ENCODE peak calls at places on chromosomes 1 and 21, in ten cellular contexts. One of them, this sample, is unnamed.

GRCh38 chr1:235821361-235821981 is 45.2 kb downstream of the LYST start:
- DNase-seq in glutamatergic neuron: no peak
- DNase-seq in thyroid gland: no peak
- DNase-seq in AG04449: peak; percentile 51
- DNase-seq in uterus: no peak
- DNase-seq in heart right ventricle: no peak
- DNase-seq in fibroblast of lung: peak; percentile 70
- DNase-seq in nephron progenitor cell: no peak
- DNase-seq in AG10803: peak; percentile 72
- DNase-seq in PC-3: peak; percentile 58
- DNase-seq in this sample: peak; percentile 91

GRCh38 chr1:32757213-32757895 is 54.8 kb upstream of the SYNC start:
- DNase-seq in glutamatergic neuron: no peak
- DNase-seq in thyroid gland: no peak
- DNase-seq in AG04449: no peak
- DNase-seq in uterus: no peak
- DNase-seq in heart right ventricle: no peak
- DNase-seq in fibroblast of lung: no peak
- DNase-seq in nephron progenitor cell: no peak
- DNase-seq in AG10803: no peak
- DNase-seq in PC-3: no peak
- DNase-seq in this sample: no peak

GRCh38 chr1:184299076-184299790 is 87.6 kb upstream of the C1orf21 start:
- DNase-seq in glutamatergic neuron: peak; percentile 35
- DNase-seq in thyroid gland: no peak
- DNase-seq in AG04449: peak; percentile 87
- DNase-seq in uterus: no peak
- DNase-seq in heart right ventricle: no peak
- DNase-seq in fibroblast of lung: peak; percentile 95
- DNase-seq in nephron progenitor cell: no peak
- DNase-seq in AG10803: peak; percentile 95
- DNase-seq in PC-3: peak; percentile 61
- DNase-seq in this sample: peak; percentile 92

GRCh38 chr1:174965006-174965971 is 34.5 kb upstream of the CACYBP start:
- DNase-seq in glutamatergic neuron: no peak
- DNase-seq in thyroid gland: peak; percentile 12
- DNase-seq in AG04449: no peak
- DNase-seq in uterus: no peak
- DNase-seq in heart right ventricle: no peak
- DNase-seq in fibroblast of lung: no peak
- DNase-seq in nephron progenitor cell: no peak
- DNase-seq in AG10803: peak; percentile 56
- DNase-seq in PC-3: no peak
- DNase-seq in this sample: no peak

GRCh38 chr1:3611170-3612019 is at the start of gene MEGF6:
- DNase-seq in glutamatergic neuron: peak; percentile 91
- DNase-seq in thyroid gland: peak; percentile 53
- DNase-seq in AG04449: no peak
- DNase-seq in uterus: peak; percentile 70
- DNase-seq in heart right ventricle: peak; percentile 53
- DNase-seq in fibroblast of lung: peak; percentile 29
- DNase-seq in nephron progenitor cell: peak; percentile 99
- DNase-seq in AG10803: no peak
- DNase-seq in PC-3: peak; percentile 75
- DNase-seq in this sample: no peak

GRCh38 chr21:27388835-27389234 is 421.9 kb upstream of the ADAMTS5 start:
- DNase-seq in glutamatergic neuron: no peak
- DNase-seq in thyroid gland: no peak
- DNase-seq in AG04449: no peak
- DNase-seq in uterus: no peak
- DNase-seq in heart right ventricle: no peak
- DNase-seq in fibroblast of lung: no peak
- DNase-seq in nephron progenitor cell: no peak
- DNase-seq in AG10803: no peak
- DNase-seq in PC-3: peak; percentile 37
- DNase-seq in this sample: no peak

GRCh38 chr1:41640141-41640751 is 155.8 kb upstream of the EDN2 start:
- DNase-seq in glutamatergic neuron: no peak
- DNase-seq in thyroid gland: no peak
- DNase-seq in AG04449: no peak
- DNase-seq in uterus: no peak
- DNase-seq in heart right ventricle: no peak
- DNase-seq in fibroblast of lung: no peak
- DNase-seq in nephron progenitor cell: no peak
- DNase-seq in AG10803: no peak
- DNase-seq in PC-3: no peak
- DNase-seq in this sample: no peak

GRCh38 chr1:48249868-48250267 is 27.4 kb downstream of the SLC5A9 start:
- DNase-seq in glutamatergic neuron: no peak
- DNase-seq in thyroid gland: no peak
- DNase-seq in AG04449: no peak
- DNase-seq in uterus: no peak
- DNase-seq in heart right ventricle: no peak
- DNase-seq in fibroblast of lung: no peak
- DNase-seq in nephron progenitor cell: no peak
- DNase-seq in AG10803: no peak
- DNase-seq in PC-3: peak; percentile 13
- DNase-seq in this sample: no peak

GRCh38 chr21:27423906-27424595 is 457.2 kb upstream of the ADAMTS5 start:
- DNase-seq in glutamatergic neuron: no peak
- DNase-seq in thyroid gland: no peak
- DNase-seq in AG04449: no peak
- DNase-seq in uterus: no peak
- DNase-seq in heart right ventricle: no peak
- DNase-seq in fibroblast of lung: peak; percentile 75
- DNase-seq in nephron progenitor cell: no peak
- DNase-seq in AG10803: peak; percentile 88
- DNase-seq in PC-3: no peak
- DNase-seq in this sample: peak; percentile 29

GRCh38 chr1:176789571-176790090 is 326.7 kb downstream of the PAPPA2 start:
- DNase-seq in glutamatergic neuron: no peak
- DNase-seq in thyroid gland: peak; percentile 3
- DNase-seq in AG04449: no peak
- DNase-seq in uterus: no peak
- DNase-seq in heart right ventricle: no peak
- DNase-seq in fibroblast of lung: peak; percentile 28
- DNase-seq in nephron progenitor cell: no peak
- DNase-seq in AG10803: peak; percentile 52
- DNase-seq in PC-3: no peak
- DNase-seq in this sample: no peak

DNA sequence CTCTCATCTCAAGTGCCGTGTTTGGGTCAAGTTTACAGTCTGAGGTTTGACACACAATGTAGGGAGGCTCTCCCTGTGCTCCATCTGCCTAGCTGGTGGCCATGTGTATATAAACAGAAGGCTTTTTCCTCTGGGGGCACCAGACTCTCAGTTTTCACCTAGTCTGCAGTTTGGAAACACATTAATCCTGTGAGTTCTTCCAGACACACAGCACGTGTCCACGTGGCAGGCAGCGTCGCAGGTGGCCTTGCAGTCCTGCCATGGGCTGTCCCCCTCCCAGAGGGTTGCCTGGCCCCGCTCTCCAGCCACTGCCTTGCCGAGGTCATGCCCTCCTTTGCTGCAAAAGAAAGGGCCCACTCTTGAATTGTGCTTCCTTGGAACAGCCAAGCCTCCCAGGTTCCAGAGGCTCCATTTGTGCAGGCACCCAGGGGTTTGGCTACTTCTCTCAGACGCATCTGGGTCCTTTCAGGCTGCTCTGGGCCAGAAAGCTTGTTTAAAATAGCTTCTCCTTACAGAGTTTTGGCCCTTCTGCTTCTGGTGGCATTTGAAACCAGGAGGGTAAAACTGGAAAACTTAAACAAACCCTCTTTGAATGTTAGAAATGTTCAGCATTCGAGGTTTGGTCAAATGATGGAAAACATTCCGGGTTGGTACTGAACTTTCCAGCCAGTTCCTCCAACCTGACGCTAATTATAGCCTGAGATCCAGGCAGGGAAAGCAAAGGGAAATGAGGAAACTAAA is 4.4 kb upstream of the RUNX1 start:
- DNase-seq in glutamatergic neuron: peak; percentile 47
- DNase-seq in thyroid gland: no peak
- DNase-seq in AG04449: no peak
- DNase-seq in uterus: no peak
- DNase-seq in heart right ventricle: no peak
- DNase-seq in fibroblast of lung: peak; percentile 39
- DNase-seq in nephron progenitor cell: peak; percentile 33
- DNase-seq in AG10803: peak; percentile 16
- DNase-seq in PC-3: no peak
- DNase-seq in this sample: no peak
- TF ChIP-seq CTCF in glutamatergic neuron: no peak
- TF ChIP-seq CTCF in thyroid gland: no peak
- TF ChIP-seq CTCF in AG04449: no peak
- TF ChIP-seq CTCF in uterus: no peak
- TF ChIP-seq CTCF in heart right ventricle: no peak
- TF ChIP-seq CTCF in fibroblast of lung: no peak
- TF ChIP-seq CTCF in nephron progenitor cell: no peak
- TF ChIP-seq CTCF in AG10803: peak; percentile 18
- TF ChIP-seq CTCF in PC-3: no peak
- TF ChIP-seq CTCF in this sample: peak; percentile 19

GRCh38 chr1:203336097-203336496 is 14.8 kb downstream of the FMOD start:
- DNase-seq in glutamatergic neuron: no peak
- DNase-seq in thyroid gland: no peak
- DNase-seq in AG04449: no peak
- DNase-seq in uterus: no peak
- DNase-seq in heart right ventricle: no peak
- DNase-seq in fibroblast of lung: no peak
- DNase-seq in nephron progenitor cell: no peak
- DNase-seq in AG10803: no peak
- DNase-seq in PC-3: no peak
- DNase-seq in this sample: no peak

GRCh38 chr1:203342192-203342940 is 8.6 kb downstream of the FMOD start:
- DNase-seq in glutamatergic neuron: peak; percentile 71
- DNase-seq in thyroid gland: peak; percentile 56
- DNase-seq in AG04449: no peak
- DNase-seq in uterus: peak; percentile 47
- DNase-seq in heart right ventricle: peak; percentile 43
- DNase-seq in fibroblast of lung: peak; percentile 27
- DNase-seq in nephron progenitor cell: peak; percentile 77
- DNase-seq in AG10803: peak; percentile 30
- DNase-seq in PC-3: peak; percentile 71
- DNase-seq in this sample: peak; percentile 19

GRCh38 chr1:203338335-203339036 is 12.4 kb downstream of the FMOD start:
- DNase-seq in glutamatergic neuron: peak; percentile 62
- DNase-seq in thyroid gland: peak; percentile 55
- DNase-seq in AG04449: no peak
- DNase-seq in uterus: peak; percentile 68
- DNase-seq in heart right ventricle: peak; percentile 62
- DNase-seq in fibroblast of lung: peak; percentile 45
- DNase-seq in nephron progenitor cell: peak; percentile 64
- DNase-seq in AG10803: peak; percentile 55
- DNase-seq in PC-3: peak; percentile 73
- DNase-seq in this sample: peak; percentile 33

GRCh38 chr1:203343956-203344355 is 7.0 kb downstream of the FMOD start:
- DNase-seq in glutamatergic neuron: no peak
- DNase-seq in thyroid gland: peak; percentile 56
- DNase-seq in AG04449: no peak
- DNase-seq in uterus: no peak
- DNase-seq in heart right ventricle: no peak
- DNase-seq in fibroblast of lung: no peak
- DNase-seq in nephron progenitor cell: no peak
- DNase-seq in AG10803: no peak
- DNase-seq in PC-3: no peak
- DNase-seq in this sample: no peak

DNA sequence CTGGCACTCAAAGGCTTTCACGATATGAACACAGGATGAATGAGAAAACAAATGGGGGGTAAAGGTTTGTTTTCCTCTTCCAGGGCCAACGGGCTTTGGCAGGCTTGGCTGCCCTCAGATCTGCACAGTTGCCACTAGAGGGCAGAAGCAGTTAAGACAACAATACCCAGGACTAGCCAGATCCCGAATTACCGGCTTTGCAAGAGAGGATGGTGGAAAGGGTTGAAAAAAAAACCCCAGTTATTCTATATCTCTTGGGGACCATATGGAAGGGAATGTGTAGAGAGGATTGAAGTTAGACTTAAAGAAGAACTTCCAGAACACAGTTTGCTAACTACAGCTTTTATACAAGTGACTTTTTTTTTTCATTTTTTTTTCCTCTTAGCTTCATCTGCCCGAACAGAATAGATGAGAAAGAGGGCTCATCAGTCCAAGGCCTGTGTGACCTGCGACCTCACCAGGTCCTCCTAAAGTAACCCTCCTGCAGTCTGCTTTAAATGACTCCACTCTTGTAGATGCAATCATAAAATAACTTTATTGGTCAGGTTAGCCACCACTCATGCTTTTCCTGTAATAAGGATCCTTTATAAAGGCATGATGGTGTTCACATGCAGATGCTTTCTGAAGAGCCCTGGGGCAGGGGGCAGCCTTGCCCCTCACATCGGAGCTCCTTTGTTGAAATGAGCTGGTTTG is 10.7 kb downstream of the FMOD start:
- DNase-seq in glutamatergic neuron: peak; percentile 71
- DNase-seq in thyroid gland: peak; percentile 73
- DNase-seq in AG04449: no peak
- DNase-seq in uterus: peak; percentile 73
- DNase-seq in heart right ventricle: peak; percentile 81
- DNase-seq in fibroblast of lung: peak; percentile 71
- DNase-seq in nephron progenitor cell: peak; percentile 68
- DNase-seq in AG10803: peak; percentile 79
- DNase-seq in PC-3: peak; percentile 94
- DNase-seq in this sample: peak; percentile 78
- TF ChIP-seq CTCF in glutamatergic neuron: peak; percentile 83
- TF ChIP-seq CTCF in thyroid gland: peak; percentile 73
- TF ChIP-seq CTCF in AG04449: peak; percentile 83
- TF ChIP-seq CTCF in uterus: peak; percentile 93
- TF ChIP-seq CTCF in heart right ventricle: peak; percentile 89
- TF ChIP-seq CTCF in fibroblast of lung: peak; percentile 88
- TF ChIP-seq CTCF in nephron progenitor cell: peak; percentile 86
- TF ChIP-seq CTCF in AG10803: peak; percentile 85
- TF ChIP-seq CTCF in PC-3: peak; percentile 98
- TF ChIP-seq CTCF in this sample: peak; percentile 94

DNA sequence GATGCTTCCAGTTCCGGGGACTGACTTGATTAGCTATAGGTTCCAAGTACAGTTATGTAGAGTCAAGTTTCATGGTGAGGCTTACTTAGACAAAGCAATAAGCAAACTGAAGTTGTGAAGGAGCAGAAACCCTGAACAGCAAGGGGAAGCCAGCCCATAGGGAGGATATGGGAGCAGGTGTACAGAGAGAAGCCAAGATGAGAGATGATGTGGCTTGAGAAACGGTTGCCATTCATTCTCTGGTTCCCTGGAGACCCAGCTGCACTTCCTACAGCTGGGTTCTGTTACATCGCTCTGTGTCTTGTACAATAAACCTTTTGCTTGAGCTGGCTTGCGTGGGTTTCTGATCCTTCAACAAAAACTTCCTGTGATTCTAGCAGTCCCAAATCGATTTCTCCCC is 67.1 kb downstream of the URB2 start:
- DNase-seq in glutamatergic neuron: peak; percentile 31
- DNase-seq in thyroid gland: no peak
- DNase-seq in AG04449: no peak
- DNase-seq in uterus: no peak
- DNase-seq in heart right ventricle: peak; percentile 44
- DNase-seq in fibroblast of lung: no peak
- DNase-seq in nephron progenitor cell: no peak
- DNase-seq in AG10803: no peak
- DNase-seq in PC-3: no peak
- DNase-seq in this sample: no peak
- TF ChIP-seq CTCF in glutamatergic neuron: no peak
- TF ChIP-seq CTCF in thyroid gland: no peak
- TF ChIP-seq CTCF in AG04449: no peak
- TF ChIP-seq CTCF in uterus: no peak
- TF ChIP-seq CTCF in heart right ventricle: no peak
- TF ChIP-seq CTCF in fibroblast of lung: no peak
- TF ChIP-seq CTCF in nephron progenitor cell: no peak
- TF ChIP-seq CTCF in AG10803: no peak
- TF ChIP-seq CTCF in PC-3: no peak
- TF ChIP-seq CTCF in this sample: no peak

GRCh38 chr21:34073749-34074282 is 438 bp downstream of the MRPS6 start:
- DNase-seq in glutamatergic neuron: peak; percentile 48
- DNase-seq in thyroid gland: peak; percentile 45
- DNase-seq in AG04449: no peak
- DNase-seq in uterus: no peak
- DNase-seq in heart right ventricle: no peak
- DNase-seq in fibroblast of lung: no peak
- DNase-seq in nephron progenitor cell: peak; percentile 65
- DNase-seq in AG10803: peak; percentile 26
- DNase-seq in PC-3: peak; percentile 34
- DNase-seq in this sample: no peak
- TF ChIP-seq CTCF in glutamatergic neuron: no peak
- TF ChIP-seq CTCF in thyroid gland: no peak
- TF ChIP-seq CTCF in AG04449: no peak
- TF ChIP-seq CTCF in uterus: no peak
- TF ChIP-seq CTCF in heart right ventricle: no peak
- TF ChIP-seq CTCF in fibroblast of lung: no peak
- TF ChIP-seq CTCF in nephron progenitor cell: no peak
- TF ChIP-seq CTCF in AG10803: no peak
- TF ChIP-seq CTCF in PC-3: no peak
- TF ChIP-seq CTCF in this sample: no peak

This sample was measured in HFFc6.